ENCODE peak calls at places on chromosomes 2 and 18, in four cellular contexts. E, P, X and F are unnamed samples.

GRCh38 chr18:8943900-8944870 is 158.3 kb upstream of the NDUFV2 start:
- DNase-seq in E (peak), P (no peak), X (no peak), F (no peak)

GRCh38 chr2:230902180-230902899 is 22.7 kb downstream of the GPR55 start:
- DNase-seq in E (peak), P (no peak), X (peak), F (peak)

GRCh38 chr18:42114310-42114943 is 159.4 kb downstream of the PIK3C3 start:
- DNase-seq in E (peak), P (peak), X (peak), F (peak)

GRCh38 chr2:151189125-151189524 is 72.5 kb downstream of the RBM43 start:
- DNase-seq in E (no peak), P (no peak), X (no peak), F (no peak)

GRCh38 chr2:68031546-68032160 is 31.2 kb downstream of the C1D start:
- DNase-seq in E (peak), P (peak), X (no peak), F (peak)

GRCh38 chr2:188159484-188159883 is 132.2 kb upstream of the GULP1 start:
- DNase-seq in E (no peak), P (no peak), X (no peak), F (no peak)

GRCh38 chr2:238916176-238916874 is 68.4 kb downstream of the TWIST2 start:
- DNase-seq in E (no peak), P (no peak), X (no peak), F (no peak)

GRCh38 chr2:10658041-10658913 is 31.5 kb downstream of the NOL10 start:
- DNase-seq in E (no peak), P (no peak), X (no peak), F (no peak)

GRCh38 chr2:43326116-43326825 is 99.9 kb upstream of the ZFP36L2 start:
- DNase-seq in E (no peak), P (no peak), X (no peak), F (peak)

GRCh38 chr18:42048150-42048549 is 93.1 kb downstream of the PIK3C3 start:
- DNase-seq in E (no peak), P (no peak), X (no peak), F (peak)

GRCh38 chr2:134512734-134513467 is 205.9 kb downstream of the TMEM163 start:
- DNase-seq in E (no peak), P (no peak), X (no peak), F (no peak)

GRCh38 chr2:158788951-158789350 is 6.2 kb upstream of the DAPL1 start:
- DNase-seq in E (no peak), P (no peak), X (no peak), F (no peak)

GRCh38 chr2:45458909-45459563 is 152.0 kb downstream of the SRBD1 start:
- DNase-seq in E (peak), P (no peak), X (no peak), F (peak)

GRCh38 chr2:160232905-160233475 is 32.9 kb upstream of the ITGB6 start:
- DNase-seq in E (no peak), P (no peak), X (no peak), F (no peak)

GRCh38 chr2:217652761-217653160 is 350.0 kb downstream of the TNS1 start:
- DNase-seq in E (no peak), P (no peak), X (no peak), F (no peak)

GRCh38 chr18:48724455-48724854 is 185.6 kb downstream of the CTIF start:
- DNase-seq in E (no peak), P (no peak), X (no peak), F (no peak)

GRCh38 chr2:25492726-25493125 is 151.0 kb upstream of the DNMT3A start:
- DNase-seq in E (no peak), P (no peak), X (no peak), F (no peak)

GRCh38 chr2:20175267-20175666 is 49.7 kb downstream of the SDC1 start:
- DNase-seq in E (no peak), P (no peak), X (no peak), F (no peak)

GRCh38 chr2:73418343-73418742 is 32.7 kb downstream of the ALMS1 start:
- DNase-seq in E (no peak), P (no peak), X (no peak), F (no peak)

GRCh38 chr2:116877944-116878343 is 936.5 kb upstream of the DDX18 start:
- DNase-seq in E (no peak), P (no peak), X (no peak), F (no peak)

GRCh38 chr2:116877274-116877673 is 937.2 kb upstream of the DDX18 start:
- DNase-seq in E (no peak), P (no peak), X (no peak), F (no peak)

GRCh38 chr2:116874021-116874420 is 940.5 kb upstream of the DDX18 start:
- DNase-seq in E (no peak), P (no peak), X (no peak), F (no peak)

DNA sequence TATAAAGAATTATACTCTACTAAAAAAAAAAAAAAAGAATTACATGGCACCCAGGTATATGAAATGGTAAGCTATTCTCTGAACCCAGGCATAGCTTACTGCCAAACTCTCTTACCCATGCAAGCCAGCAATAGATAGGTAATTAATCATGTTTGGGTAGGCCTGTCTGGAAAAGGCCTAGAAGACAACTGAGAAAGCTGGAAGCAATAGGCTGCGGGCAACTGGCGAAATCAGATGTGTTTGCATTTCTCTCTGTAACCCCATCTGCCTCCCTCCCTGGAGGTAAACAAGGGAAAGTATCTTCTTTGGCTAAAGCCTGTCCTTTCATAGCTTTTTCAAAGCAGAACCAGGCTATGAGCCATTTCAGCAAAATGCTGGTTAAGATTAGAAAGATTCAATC is 934.8 kb upstream of the DDX18 start:
- DNase-seq in E (no peak), P (no peak), X (no peak), F (no peak)
- TF ChIP-seq HDAC6 in E (no peak), P (no peak), X (no peak), F (no peak)

GRCh38 chr2:179355881-179356280 is 91.2 kb upstream of the SESTD1 start:
- DNase-seq in E (no peak), P (no peak), X (no peak), F (no peak)
- TF ChIP-seq HDAC6 in E (no peak), P (no peak), X (no peak), F (no peak)

GRCh38 chr2:225735844-225736243 is 336.3 kb downstream of the NYAP2 start:
- DNase-seq in E (no peak), P (no peak), X (no peak), F (no peak)
- TF ChIP-seq HDAC6 in E (no peak), P (no peak), X (no peak), F (no peak)

DNA sequence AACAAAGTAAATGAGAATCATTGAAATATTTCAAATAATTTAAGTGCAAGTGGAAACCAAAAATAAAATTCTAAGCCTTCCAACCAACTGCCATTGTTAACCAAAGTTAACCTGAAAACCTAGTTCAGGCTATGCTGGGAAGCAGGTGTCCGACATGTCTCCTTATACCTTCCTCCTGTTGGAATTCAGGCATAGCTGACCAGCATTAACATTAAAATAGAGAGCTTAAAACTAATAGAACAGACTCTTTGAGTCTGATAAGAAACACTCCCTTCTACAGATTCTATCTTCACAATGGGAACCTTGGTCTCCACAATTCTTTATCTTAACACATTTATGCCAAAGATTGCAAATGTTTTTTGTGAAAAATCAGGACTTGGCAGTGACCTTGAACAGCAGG is 1004.9 kb upstream of the NRXN1 start:
- DNase-seq in E (no peak), P (no peak), X (no peak), F (no peak)
- TF ChIP-seq HDAC6 in E (no peak), P (no peak), X (no peak), F (no peak)

GRCh38 chr2:38013158-38013752 is 62.7 kb downstream of the CYP1B1 start:
- DNase-seq in E (no peak), P (no peak), X (no peak), F (no peak)
- TF ChIP-seq HDAC6 in E (no peak), P (no peak), X (no peak), F (no peak)

GRCh38 chr2:13006829-13007715 is 290.3 kb downstream of the TRIB2 start:
- DNase-seq in E (peak), P (no peak), X (peak), F (peak)
- TF ChIP-seq HDAC6 in E (no peak), P (no peak), X (no peak), F (no peak)